ENCODE peak calls at places on chromosomes 13 and 19, in four cellular contexts. F is suprapubic skin, X is IMR-90, K is body of pancreas. W is an unnamed sample.

GRCh38 chr13:21372530-21372929 is 86.6 kb downstream of the ZDHHC20 start:
- DNase-seq in X (no peak), K (no peak), F (no peak), W (no peak)

GRCh38 chr19:8578642-8579265 is 1.5 kb upstream of the MYO1F start:
- DNase-seq in K (peak), F (peak), X (peak), W (peak)

GRCh38 chr19:17686592-17687042 is 1.5 kb downstream of the UNC13A start:
- DNase-seq in F (no peak), X (no peak), K (peak), W (no peak)

GRCh38 chr13:93039131-93039530 is 187.5 kb upstream of the GPC6 start:
- DNase-seq in X (peak), K (no peak), F (no peak), W (no peak)

GRCh38 chr13:34863360-34864135 is 78.5 kb upstream of the NBEA start:
- DNase-seq in X (peak), K (no peak), F (no peak), W (peak)

GRCh38 chr13:98581971-98582702 is 5.2 kb upstream of the STK24 start:
- DNase-seq in K (no peak), F (no peak), X (peak), W (no peak)

GRCh38 chr13:108734676-108735075 is 105.3 kb downstream of the MYO16 start:
- DNase-seq in X (no peak), F (no peak), K (no peak), W (no peak)

GRCh38 chr13:34657716-34658115 is 284.4 kb upstream of the NBEA start:
- DNase-seq in K (no peak), X (peak), F (no peak), W (no peak)

GRCh38 chr13:45295536-45295935 is 45.4 kb downstream of the TPT1 start:
- DNase-seq in F (no peak), X (peak), K (peak), W (no peak)

GRCh38 chr19:34172661-34173144 is 399 bp downstream of the LSM14A start:
- DNase-seq in X (no peak), K (peak), F (no peak), W (no peak)

GRCh38 chr13:40502236-40502635 is 164.2 kb downstream of the FOXO1 start:
- DNase-seq in F (no peak), K (no peak), X (no peak), W (no peak)

GRCh38 chr13:52371736-52372247 is 34.2 kb downstream of the THSD1 start:
- DNase-seq in K (no peak), F (no peak), X (peak), W (no peak)

GRCh38 chr19:32361574-32362317 is 16.3 kb downstream of the ZNF507 start:
- DNase-seq in X (no peak), K (no peak), F (no peak), W (no peak)
- H3K27ac ChIP-seq in X (no peak), K (peak), F (peak), W (no peak)

DNA sequence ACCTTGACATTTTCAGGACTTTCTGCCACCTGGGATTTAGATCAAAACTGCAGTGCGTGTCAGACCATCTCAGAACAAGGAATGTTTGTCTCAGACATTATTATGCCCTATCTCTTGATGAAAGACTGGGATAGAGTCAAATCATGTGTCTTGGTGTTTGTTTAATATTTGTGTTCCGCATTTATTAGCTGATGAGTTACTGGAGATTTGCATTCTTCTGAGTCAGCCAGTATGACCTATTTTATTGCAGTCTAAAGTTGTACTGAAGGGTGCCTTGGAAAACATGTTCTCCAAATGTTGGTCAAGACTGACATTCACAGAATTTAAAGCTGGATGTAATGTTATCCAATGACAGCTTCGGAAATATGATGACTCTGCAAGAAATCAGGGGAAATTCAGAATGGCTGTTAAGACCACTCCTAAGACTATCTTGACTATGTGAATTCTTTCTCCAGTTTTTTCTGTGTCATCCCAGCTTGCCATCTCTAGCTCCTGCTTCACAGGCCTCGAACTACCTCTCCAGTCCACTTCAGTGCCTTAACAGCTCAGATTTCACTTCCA is 134.0 kb downstream of the KCNRG start:
- DNase-seq in X (no peak), K (no peak), F (no peak), W (no peak)
- H3K27ac ChIP-seq in X (no peak), K (no peak), F (no peak), W (no peak)

DNA sequence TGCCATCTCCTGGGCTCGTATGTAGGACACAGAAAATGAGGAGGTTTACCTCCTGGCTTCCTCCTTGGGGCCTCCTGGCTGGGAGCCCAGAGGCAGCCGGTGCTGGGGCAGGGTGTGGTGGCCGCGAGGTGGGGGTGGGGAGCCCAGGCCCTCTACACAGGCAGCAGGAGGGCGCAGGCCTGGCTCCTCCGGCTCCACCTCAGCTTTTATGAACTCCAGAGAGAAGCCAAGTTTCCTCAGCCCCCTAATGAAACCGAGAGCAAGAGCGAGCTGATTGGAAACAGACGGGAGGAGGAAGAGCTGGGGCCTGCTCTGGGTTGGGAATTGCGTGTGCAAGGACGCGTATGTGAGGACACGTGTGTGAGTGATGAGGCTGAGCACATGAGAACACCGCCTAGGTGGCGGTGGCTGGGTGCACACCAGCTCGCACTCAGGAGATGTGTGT is 23.1 kb downstream of the LYL1 start:
- DNase-seq in X (peak), K (no peak), F (no peak), W (peak)
- H3K27ac ChIP-seq in X (peak), K (no peak), F (peak), W (peak)

GRCh38 chr13:91745962-91746361 is 347.5 kb downstream of the GPC5 start:
- DNase-seq in F (no peak), K (no peak), X (no peak), W (no peak)

GRCh38 chr13:91747164-91747563 is 348.7 kb downstream of the GPC5 start:
- DNase-seq in K (no peak), F (no peak), X (no peak), W (no peak)

GRCh38 chr13:91740811-91741210 is 342.4 kb downstream of the GPC5 start:
- DNase-seq in X (no peak), F (no peak), K (no peak), W (no peak)

GRCh38 chr13:91741925-91742324 is 343.5 kb downstream of the GPC5 start:
- DNase-seq in X (no peak), F (no peak), K (no peak), W (no peak)

DNA sequence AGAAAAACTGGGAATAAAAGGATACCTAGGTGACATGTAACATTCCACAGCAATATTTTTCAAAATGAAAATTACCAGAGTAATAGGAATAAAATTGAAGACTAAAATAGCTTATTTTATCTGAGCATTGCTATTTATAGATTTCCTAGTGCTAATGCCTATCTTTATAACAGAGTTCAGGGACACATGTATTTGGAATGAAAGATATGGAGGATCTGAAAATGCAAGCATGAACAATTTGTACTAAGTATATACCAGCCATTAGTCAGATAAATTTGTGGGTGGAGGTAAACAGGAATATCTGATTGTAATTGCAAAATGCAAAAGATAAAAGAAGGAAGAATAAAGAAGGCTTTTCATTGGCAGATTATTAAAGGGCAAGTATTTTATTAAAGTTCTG is 345.9 kb downstream of the GPC5 start:
- DNase-seq in F (no peak), X (no peak), K (no peak), W (no peak)
- H3K27ac ChIP-seq in F (no peak), X (no peak), K (no peak), W (no peak)

GRCh38 chr13:73259061-73259908 is 200.5 kb downstream of the KLF5 start:
- DNase-seq in K (no peak), F (no peak), X (peak), W (peak)
- H3K27ac ChIP-seq in K (no peak), F (no peak), X (no peak), W (no peak)

GRCh38 chr19:43562698-43563241 is 12.6 kb downstream of the XRCC1 start:
- DNase-seq in F (no peak), X (peak), K (peak), W (peak)
- H3K27ac ChIP-seq in F (peak), X (peak), K (peak), W (peak)

GRCh38 chr19:10091892-10092641 is 6.0 kb downstream of the SHFL start:
- DNase-seq in F (no peak), K (no peak), X (no peak), W (no peak)
- H3K27ac ChIP-seq in F (no peak), K (no peak), X (no peak), W (no peak)

DNA sequence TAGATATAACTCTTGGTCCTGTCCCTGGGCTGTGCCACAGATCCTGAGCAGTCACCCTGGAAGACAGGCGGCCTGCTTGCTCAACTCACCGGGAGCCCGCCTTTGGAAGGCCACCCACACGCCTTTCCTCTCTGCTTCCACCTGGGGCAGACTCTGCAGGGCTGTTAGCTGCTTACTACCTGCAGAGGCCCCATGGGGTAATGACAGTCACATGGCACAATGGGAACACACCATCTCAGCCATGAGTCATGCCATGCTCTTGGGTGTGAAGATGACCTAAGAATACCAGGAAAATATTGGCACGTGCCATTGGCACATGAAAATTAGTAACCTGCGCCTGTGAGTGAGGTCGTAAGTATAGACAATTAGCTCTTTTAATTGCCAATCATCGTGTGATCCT is 108.6 kb downstream of the COL4A2 start:
- DNase-seq in X (peak), F (no peak), K (no peak), W (peak)
- H3K27ac ChIP-seq in X (no peak), F (peak), K (no peak), W (no peak)